ENCODE peak calls at places on chromosome 18, in four cellular contexts. O is GM12878, P is K562, H is HepG2. M is an unnamed sample.
A peak's percentile ranks its signal among the peaks of the same experiment; 100 is the strongest.

GRCh38 chr18:25230658-25231326 is 121.2 kb downstream of the ZNF521 start:
- DNase-seq in O (no peak), P (no peak), H (no peak), M (no peak)

GRCh38 chr18:27608742-27609141 is 423.6 kb upstream of the CHST9 start:
- DNase-seq in O (no peak), P (no peak), H (no peak), M (no peak)

GRCh38 chr18:78803104-78803503 is 176.5 kb upstream of the SALL3 start:
- DNase-seq in O (no peak), P (no peak), H (no peak), M (no peak)

GRCh38 chr18:755506-755905 is 43.1 kb upstream of the ENOSF1 start:
- DNase-seq in O (no peak), P (peak; percentile 51), H (no peak), M (no peak)

GRCh38 chr18:58639751-58640427 is 11.0 kb upstream of the ALPK2 start:
- DNase-seq in O (no peak), P (no peak), H (no peak), M (no peak)

GRCh38 chr18:34543356-34543755 is 166.7 kb upstream of the DTNA start:
- DNase-seq in O (no peak), P (no peak), H (peak; percentile 29), M (no peak)

GRCh38 chr18:57959278-57959677 is 84.7 kb upstream of the NEDD4L start:
- DNase-seq in O (no peak), P (peak; percentile 31), H (peak; percentile 66), M (no peak)

GRCh38 chr18:24019641-24020331 is 5.2 kb downstream of the TTC39C start:
- DNase-seq in O (peak; percentile 83), P (no peak), H (no peak), M (no peak)

GRCh38 chr18:42706618-42707017 is 408.9 kb downstream of the RIT2 start:
- DNase-seq in O (no peak), P (no peak), H (no peak), M (no peak)

GRCh38 chr18:48905541-48905940 is 45.2 kb downstream of the SMAD7 start:
- DNase-seq in O (no peak), P (no peak), H (no peak), M (no peak)

GRCh38 chr18:49572935-49573334 is 11.1 kb downstream of the LIPG start:
- DNase-seq in O (no peak), P (no peak), H (no peak), M (no peak)

GRCh38 chr18:64253222-64253621 is 104.3 kb upstream of the LINC00305 start:
- DNase-seq in O (no peak), P (no peak), H (no peak), M (no peak)

GRCh38 chr18:77086034-77086433 is 46.5 kb downstream of the MBP start:
- DNase-seq in O (no peak), P (no peak), H (no peak), M (no peak)

GRCh38 chr18:13218376-13219011 is at the start of gene LDLRAD4:
- DNase-seq in O (no peak), P (no peak), H (no peak), M (no peak)

DNA sequence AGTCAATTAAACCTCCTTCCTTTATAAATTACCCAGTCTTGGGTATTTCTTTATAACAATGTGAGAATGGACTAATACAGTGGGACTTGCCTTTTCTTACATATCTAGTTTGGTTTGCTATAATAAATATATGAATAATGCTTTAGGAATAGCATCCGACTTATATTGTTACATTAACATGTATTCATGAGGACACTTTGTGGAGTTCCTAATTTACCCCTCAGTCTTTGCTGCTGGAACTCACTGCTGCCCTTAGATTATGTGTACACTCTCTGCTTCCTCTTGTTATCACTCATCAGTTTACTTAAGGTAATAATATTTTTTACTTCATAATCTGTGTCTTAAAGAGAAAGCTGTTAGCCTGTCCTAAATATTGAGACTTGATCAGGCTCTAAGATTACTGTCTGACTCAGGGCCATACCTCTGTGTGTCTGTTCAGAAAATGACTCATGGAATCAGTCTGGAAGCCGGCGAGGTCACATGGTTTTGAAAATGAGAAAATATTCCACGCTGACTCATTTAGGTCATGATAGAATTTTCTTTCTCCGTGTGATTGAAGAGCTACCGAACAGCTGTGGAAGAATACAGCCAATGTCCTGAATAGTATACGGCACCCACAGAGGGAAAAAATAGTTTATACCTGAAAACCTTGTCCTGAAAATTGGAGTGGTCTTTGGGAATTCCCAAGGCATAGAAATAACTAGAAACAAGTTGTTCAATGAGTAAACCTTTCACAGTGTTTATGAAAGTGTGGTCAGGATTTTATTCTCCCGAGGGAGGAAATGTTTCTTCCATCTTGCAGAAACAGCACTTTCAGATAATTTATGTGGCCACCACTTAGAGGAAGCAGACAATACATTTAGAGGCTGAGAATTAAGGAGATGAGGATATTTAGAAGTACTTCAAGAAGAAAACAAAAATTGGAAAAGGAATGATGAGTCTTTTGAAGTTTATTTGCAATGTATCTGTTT is 156.4 kb downstream of the DSEL start:
- DNase-seq in O (no peak), P (no peak), H (peak; percentile 29), M (no peak)
- TF ChIP-seq ETV6 in O (no peak), P (no peak), H (no peak), M (no peak)

GRCh38 chr18:36176177-36176584 is 11.1 kb upstream of the MOCOS start:
- DNase-seq in O (no peak), P (no peak), H (peak; percentile 98), M (no peak)
- TF ChIP-seq ETV6 in O (no peak), P (no peak), H (no peak), M (no peak)

DNA sequence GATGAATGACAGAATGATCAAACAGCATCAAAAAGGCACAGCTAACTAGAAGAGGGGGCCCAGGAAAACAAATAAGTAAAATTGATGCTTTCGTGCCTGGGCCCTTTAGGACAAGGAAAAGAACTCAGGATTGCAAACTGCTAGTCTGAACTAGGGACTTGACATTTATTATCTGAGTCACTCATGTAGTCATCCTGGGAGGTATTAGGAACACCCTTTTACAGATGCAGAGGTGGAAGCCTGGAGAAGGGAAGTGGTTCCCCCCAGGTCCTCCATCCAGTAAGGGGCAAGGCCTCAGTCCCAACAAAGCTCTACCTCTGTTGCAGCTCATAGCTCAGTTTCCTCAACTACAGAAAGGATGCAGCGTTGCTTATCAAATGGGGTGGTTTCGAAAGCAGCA is 87.0 kb upstream of the CTAGE1 start:
- DNase-seq in O (no peak), P (no peak), H (no peak), M (no peak)
- TF ChIP-seq ETV6 in O (no peak), P (no peak), H (no peak), M (no peak)

DNA sequence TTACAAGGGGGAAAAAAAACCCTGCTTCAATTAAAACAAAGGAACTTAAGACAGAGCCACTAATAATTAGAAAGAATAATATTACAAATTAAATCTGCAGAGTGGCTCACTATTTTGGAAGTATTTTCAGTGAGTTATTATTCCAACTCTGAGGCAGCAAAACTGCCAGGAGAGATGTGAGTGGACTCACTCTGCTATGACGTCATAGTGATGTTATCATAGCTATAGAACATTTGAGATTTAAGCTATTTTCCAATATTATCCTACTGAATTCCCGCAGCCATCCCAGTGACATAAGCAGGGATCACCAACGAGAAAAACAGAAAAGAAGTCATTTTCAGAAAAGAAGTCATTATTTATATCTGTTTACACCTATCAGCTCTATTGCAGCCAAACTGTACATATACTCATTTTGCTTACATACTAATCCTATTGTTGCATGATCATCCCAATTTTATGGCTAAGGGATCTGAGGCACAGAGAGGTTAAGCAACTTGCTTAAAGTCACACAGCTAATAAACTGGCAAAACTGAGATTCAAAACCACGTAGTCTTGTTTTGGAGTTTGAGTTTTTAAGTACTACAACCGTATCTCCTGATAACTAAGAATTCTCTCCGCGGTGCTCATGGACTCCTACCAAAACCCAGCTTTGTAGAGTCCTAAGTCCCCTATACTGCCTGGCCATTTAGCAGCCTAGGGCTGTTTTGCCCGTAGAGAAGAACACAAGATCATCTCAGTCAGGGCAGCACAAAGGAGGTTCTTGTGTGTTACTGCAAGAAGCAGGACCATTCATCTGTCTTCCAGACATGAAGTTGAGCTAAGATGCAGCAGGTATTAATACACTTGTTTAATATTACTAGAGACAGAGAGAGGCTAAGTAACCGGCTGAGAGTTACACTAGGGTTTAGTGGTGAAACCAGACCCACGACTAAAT is 299.8 kb downstream of the TCF4 start:
- DNase-seq in O (no peak), P (no peak), H (no peak), M (no peak)
- TF ChIP-seq ETV6 in O (no peak), P (no peak), H (no peak), M (no peak)

GRCh38 chr18:9787716-9788115 is 79.6 kb downstream of the RAB31 start:
- DNase-seq in O (no peak), P (no peak), H (no peak), M (no peak)

GRCh38 chr18:9788860-9789259 is 80.8 kb downstream of the RAB31 start:
- DNase-seq in O (no peak), P (no peak), H (no peak), M (no peak)

GRCh38 chr18:9790261-9790660 is 82.2 kb downstream of the RAB31 start:
- DNase-seq in O (no peak), P (no peak), H (no peak), M (no peak)

GRCh38 chr18:9788140-9788539 is 80.0 kb downstream of the RAB31 start:
- DNase-seq in O (no peak), P (no peak), H (no peak), M (no peak)

DNA sequence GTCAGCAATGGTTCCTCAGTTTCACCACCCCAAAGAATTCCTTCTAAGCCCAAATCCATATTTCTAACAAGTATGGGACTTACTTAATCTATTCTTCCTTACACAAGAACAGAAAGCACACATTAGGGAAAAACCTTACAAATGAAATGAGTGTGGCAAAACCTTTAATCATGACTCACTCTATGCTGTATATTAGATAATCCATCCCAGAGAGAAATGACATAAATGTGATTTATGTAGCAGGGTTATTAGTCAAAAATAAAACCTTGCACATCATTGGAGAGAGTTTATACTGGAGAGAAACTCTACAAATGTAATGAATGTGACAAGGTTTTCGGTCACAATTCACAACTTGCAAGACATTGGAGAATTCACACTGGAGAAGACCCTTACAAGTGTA is 79.0 kb downstream of the RAB31 start:
- DNase-seq in O (no peak), P (no peak), H (no peak), M (no peak)
- TF ChIP-seq ETV6 in O (no peak), P (no peak), H (no peak), M (no peak)

DNA sequence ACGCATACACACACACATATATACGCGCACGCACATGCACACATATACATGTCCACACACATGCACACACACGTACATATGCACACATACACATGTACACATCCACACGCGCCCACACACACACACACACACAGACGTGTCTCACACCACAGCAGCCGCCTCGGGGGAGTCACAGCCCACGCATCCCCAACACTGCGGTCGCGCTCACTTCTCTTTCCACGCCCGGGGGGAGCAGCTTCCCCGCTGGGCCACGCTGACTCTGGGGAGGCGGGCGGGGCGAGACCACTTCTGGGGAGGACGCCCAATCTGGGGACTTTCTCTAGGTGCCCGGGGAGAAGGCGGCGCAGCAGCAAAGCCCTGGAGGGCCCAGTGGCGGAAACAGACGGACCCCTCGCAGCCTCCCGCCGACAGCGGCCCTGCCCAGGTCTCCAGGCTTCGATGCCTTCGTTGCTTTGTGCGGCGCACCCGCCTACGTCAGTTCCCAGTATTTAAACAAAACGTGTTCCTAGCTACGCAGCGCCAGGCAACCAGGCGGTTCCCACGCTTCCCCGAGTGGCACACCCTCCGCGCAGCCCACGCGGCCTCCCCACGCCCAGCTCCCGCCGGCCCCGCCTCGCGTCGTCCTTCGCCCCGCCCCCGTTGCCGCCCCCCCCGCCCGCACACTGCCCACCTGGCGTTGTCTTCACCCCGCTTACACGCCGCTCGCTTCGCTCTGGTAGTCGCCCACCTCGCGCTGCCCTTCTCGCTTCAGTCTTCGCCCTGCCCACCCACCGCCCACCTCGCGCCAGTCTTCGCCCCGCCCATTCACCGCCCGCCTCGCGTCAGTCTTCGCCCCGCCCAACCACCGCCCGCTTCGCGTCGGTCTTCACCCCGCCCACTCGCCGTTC is 810 bp upstream of the RBFA start:
- DNase-seq in O (no peak), P (peak; percentile 18), H (no peak), M (peak; percentile 71)
- TF ChIP-seq ETV6 in O (no peak), P (no peak), H (no peak), M (no peak)